ENCODE peak calls at places on chromosomes 12 and 14, in ten cellular contexts. N, Y, K, T, I, L, S, G, J and P are unnamed samples. For H3K4me1, the result is how much of the 10 kb centered on the place peaks cover.

GRCh38 chr14:105588236-105588860 is 62.0 kb downstream of the TMEM121 start:
- DNase-seq in I (no peak), G (no peak), L (no peak), Y (no peak), T (no peak), J (no peak), S (no peak), K (no peak), N (no peak), P (no peak)

GRCh38 chr12:32106517-32107366 is at the start of gene BICD1:
- DNase-seq in I (peak), N (peak), L (peak), T (peak), J (peak), S (peak), K (peak), G (peak), Y (peak), P (peak)

GRCh38 chr14:43042408-43042807 is 1435.7 kb downstream of the LRFN5 start:
- DNase-seq in J (no peak), K (no peak), I (no peak), G (no peak), N (peak), Y (no peak), S (no peak), L (no peak), T (no peak), P (no peak)

GRCh38 chr12:123532021-123532420 is 1.5 kb downstream of the RILPL1 start:
- DNase-seq in Y (no peak), N (no peak), I (no peak), K (peak), G (peak), S (peak), L (peak), T (peak), J (no peak), P (peak)

GRCh38 chr14:81594012-81594411 is 60.4 kb upstream of the SEL1L start:
- DNase-seq in J (peak), T (no peak), K (no peak), N (no peak), S (no peak), G (no peak), L (no peak), I (no peak), Y (no peak), P (no peak)

GRCh38 chr12:5124401-5124800 is 80.7 kb downstream of the KCNA5 start:
- DNase-seq in S (no peak), I (no peak), J (no peak), K (no peak), L (no peak), Y (no peak), G (no peak), N (no peak), T (no peak), P (no peak)

GRCh38 chr12:31517994-31518393 is 72.9 kb downstream of the DENND5B start:
- DNase-seq in T (peak), G (no peak), S (peak), L (peak), N (no peak), J (no peak), Y (no peak), I (no peak), K (peak), P (peak)

GRCh38 chr14:36300337-36300736 is 20.1 kb downstream of the MBIP start:
- DNase-seq in N (peak), T (peak), L (peak), K (peak), I (no peak), S (peak), G (no peak), Y (no peak), J (no peak), P (peak)

GRCh38 chr12:29073631-29074239 is 75.3 kb upstream of the FAR2 start:
- DNase-seq in J (peak), L (peak), S (peak), I (peak), G (peak), K (peak), T (peak), N (peak), Y (no peak), P (peak)

GRCh38 chr14:92507174-92507768 is 6.3 kb upstream of the RIN3 start:
- DNase-seq in N (peak), I (peak), K (no peak), J (no peak), L (no peak), G (no peak), Y (no peak), T (no peak), S (no peak), P (no peak)

GRCh38 chr14:71243697-71244096 is 336.4 kb downstream of the PCNX1 start:
- DNase-seq in L (peak), T (peak), I (no peak), Y (no peak), N (no peak), K (peak), S (peak), J (no peak), G (no peak), P (peak)

GRCh38 chr14:42370056-42370455 is 763.4 kb downstream of the LRFN5 start:
- DNase-seq in N (no peak), J (no peak), Y (no peak), T (no peak), I (no peak), L (no peak), K (no peak), G (no peak), S (no peak), P (no peak)

GRCh38 chr12:15855646-15856045 is 26.5 kb upstream of the STRAP start:
- DNase-seq in J (no peak), S (peak), L (peak), Y (no peak), K (peak), T (peak), G (no peak), N (peak), I (no peak), P (peak)

GRCh38 chr12:11707535-11707934 is 58.1 kb downstream of the ETV6 start:
- DNase-seq in N (no peak), S (no peak), L (no peak), I (peak), Y (no peak), T (no peak), G (no peak), K (peak), J (no peak), P (no peak)

GRCh38 chr14:61322799-61323290 is 1.5 kb downstream of the PRKCH start:
- DNase-seq in K (no peak), I (no peak), L (peak), S (peak), Y (no peak), G (peak), N (peak), J (no peak), T (peak), P (peak)

GRCh38 chr14:95255487-95255886 is 64.2 kb downstream of the CLMN start:
- DNase-seq in K (peak), T (no peak), I (peak), Y (peak), L (peak), G (no peak), S (peak), J (peak), N (no peak), P (peak)

GRCh38 chr14:93685121-93685520 is 103.2 kb downstream of the PRIMA1 start:
- DNase-seq in S (no peak), G (no peak), T (no peak), L (no peak), Y (no peak), J (no peak), K (no peak), I (no peak), N (no peak), P (no peak)

GRCh38 chr12:44088647-44089046 is 252.8 kb downstream of the TMEM117 start:
- DNase-seq in J (no peak), L (no peak), I (no peak), T (no peak), N (no peak), S (no peak), K (no peak), G (no peak), Y (no peak), P (peak)

GRCh38 chr12:121769831-121770301 is 23.6 kb downstream of the RHOF start:
- DNase-seq in J (no peak), L (no peak), I (no peak), G (no peak), S (no peak), N (no peak), K (no peak), Y (no peak), T (no peak), P (no peak)

GRCh38 chr12:24948452-24948815 is 467 bp downstream of the BCAT1 start:
- DNase-seq in G (peak), I (no peak), J (peak), K (peak), N (no peak), Y (peak), L (peak), S (peak), T (peak), P (peak)

GRCh38 chr12:810635-811415 is 58.4 kb downstream of the WNK1 start:
- DNase-seq in I (no peak), L (no peak), S (peak), N (no peak), T (peak), G (no peak), Y (no peak), J (no peak), K (no peak), P (no peak)

GRCh38 chr12:120916561-120916960 is 12.4 kb upstream of the SPPL3 start:
- DNase-seq in N (no peak), T (no peak), G (no peak), I (no peak), S (no peak), K (no peak), J (no peak), Y (no peak), L (no peak), P (no peak)

GRCh38 chr12:64452559-64453329 is 824 bp downstream of the TBK1 start:
- DNase-seq in I (peak), N (peak), J (no peak), G (peak), S (peak), Y (no peak), L (peak), K (peak), T (peak), P (peak)

GRCh38 chr12:62632521-62632920 is 165.9 kb downstream of the MON2 start:
- DNase-seq in K (peak), G (no peak), L (peak), I (peak), S (no peak), Y (peak), N (no peak), T (peak), J (peak), P (peak)

GRCh38 chr14:103091041-103091882 is 3.3 kb upstream of the EXOC3L4 start:
- DNase-seq in K (peak), T (peak), S (peak), I (peak), J (peak), N (peak), G (peak), L (peak), Y (peak), P (peak)

GRCh38 chr12:38141861-38142260 is 174.7 kb upstream of the ALG10B start:
- DNase-seq in T (no peak), I (no peak), S (no peak), J (no peak), Y (no peak), K (no peak), N (no peak), L (no peak), G (no peak), P (no peak)

GRCh38 chr14:80946797-80947196 is 5.3 kb upstream of the CEP128 start:
- DNase-seq in Y (no peak), T (no peak), J (no peak), N (no peak), S (no peak), G (no peak), L (no peak), K (no peak), I (no peak), P (no peak)

GRCh38 chr14:78007160-78007559 is 163.0 kb upstream of the NRXN3 start:
- DNase-seq in S (no peak), J (no peak), N (no peak), G (no peak), K (no peak), L (peak), T (peak), I (no peak), Y (no peak), P (no peak)

GRCh38 chr14:101074124-101075024 is 170.9 kb upstream of the RTL1 start:
- DNase-seq in T (no peak), G (peak), J (no peak), I (peak), S (no peak), Y (no peak), L (no peak), K (no peak), N (no peak), P (no peak)

GRCh38 chr14:21672116-21672515 is 1.5 kb downstream of the OR4E1 start:
- DNase-seq in I (no peak), K (peak), L (no peak), S (peak), Y (no peak), T (no peak), G (no peak), N (no peak), J (no peak), P (no peak)

GRCh38 chr14:26175659-26176058 is 422.2 kb downstream of the NOVA1 start:
- DNase-seq in G (no peak), N (no peak), Y (no peak), J (peak), L (no peak), I (no peak), T (no peak), K (no peak), S (no peak), P (no peak)

GRCh38 chr14:104981699-104982541 is 3.7 kb upstream of the CLBA1 start:
- DNase-seq in I (no peak), N (no peak), Y (no peak), T (no peak), J (no peak), S (no peak), L (no peak), G (no peak), K (no peak), P (no peak)

GRCh38 chr14:65170318-65170717 is 68.0 kb upstream of the MAX start:
- DNase-seq in K (no peak), S (no peak), L (no peak), I (no peak), G (no peak), N (no peak), J (no peak), Y (no peak), T (no peak), P (no peak)

GRCh38 chr12:113087193-113087592 is 30.7 kb downstream of the DTX1 start:
- DNase-seq in Y (no peak), J (no peak), S (no peak), K (no peak), I (no peak), G (peak), T (no peak), N (no peak), L (no peak), P (no peak)
- H3K4me1 ChIP-seq in Y (under half), J (under half), S (under half), K (under half), I (under half), G (half or more), T (under half), N (under half), L (under half), P (under half)

GRCh38 chr14:58238252-58239247 is 6.1 kb upstream of the PSMA3 start:
- DNase-seq in Y (peak), L (peak), G (no peak), J (no peak), K (peak), S (no peak), I (no peak), N (no peak), T (peak), P (peak)
- H3K9ac ChIP-seq in Y (peak), L (no peak), G (peak), J (no peak), K (peak), S (no peak), I (peak), N (no peak), T (peak), P (peak)

GRCh38 chr14:23558363-23559009 is 2.4 kb downstream of the THTPA start:
- DNase-seq in Y (no peak), S (no peak), K (no peak), G (no peak), I (no peak), L (no peak), N (no peak), J (no peak), T (no peak), P (no peak)
- H3K4me1 ChIP-seq in Y (under half), S (under half), K (under half), G (under half), I (under half), L (under half), N (under half), J (under half), T (under half), P (under half)

GRCh38 chr12:52183544-52183910 is 8.3 kb downstream of the KRT80 start:
- DNase-seq in Y (no peak), S (peak), J (no peak), T (no peak), L (peak), I (no peak), G (no peak), K (no peak), N (no peak), P (no peak)

GRCh38 chr12:52181757-52182156 is 10.1 kb downstream of the KRT80 start:
- DNase-seq in T (peak), N (no peak), J (peak), I (no peak), S (peak), Y (peak), G (no peak), L (peak), K (peak), P (peak)

GRCh38 chr12:52182456-52182855 is 9.4 kb downstream of the KRT80 start:
- DNase-seq in L (no peak), G (no peak), K (peak), Y (no peak), S (peak), I (no peak), N (no peak), T (no peak), J (no peak), P (no peak)

GRCh38 chr12:52183971-52184370 is 7.8 kb downstream of the KRT80 start:
- DNase-seq in N (no peak), T (no peak), G (no peak), Y (no peak), K (no peak), J (no peak), L (no peak), S (no peak), I (no peak), P (no peak)

DNA sequence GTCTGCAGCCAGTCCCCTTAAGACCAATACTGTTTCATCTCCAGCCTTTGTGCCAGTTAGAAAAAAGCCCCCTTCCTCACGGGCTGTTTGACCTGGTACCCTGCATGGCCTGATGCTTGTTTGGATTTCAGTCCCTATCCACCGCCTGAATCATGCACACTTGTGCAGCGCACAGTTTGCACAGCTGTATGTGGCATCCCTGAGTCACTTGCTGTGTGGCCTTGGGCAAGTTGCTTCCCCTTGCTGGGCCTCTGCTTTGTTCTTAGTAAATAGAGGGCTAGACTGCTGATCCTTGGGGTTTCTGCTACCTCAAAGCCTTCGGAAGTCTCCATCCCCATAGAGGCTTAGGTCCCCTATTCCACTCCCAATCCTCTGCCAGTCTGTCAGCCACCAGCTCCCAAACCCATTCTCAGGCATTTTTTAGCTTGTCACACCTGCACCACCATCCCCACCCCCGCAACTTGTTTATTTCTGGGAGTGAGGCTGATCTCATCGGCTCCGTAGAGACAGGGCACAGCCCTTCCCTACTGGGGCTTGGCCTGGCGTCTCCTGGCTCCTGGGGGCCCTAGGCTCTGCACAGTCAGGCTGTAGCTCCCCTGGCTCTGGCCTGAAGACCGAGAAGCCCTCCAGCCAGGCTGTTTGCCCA is 8.8 kb downstream of the KRT80 start:
- DNase-seq in L (peak), T (no peak), J (no peak), S (peak), N (peak), I (no peak), Y (no peak), K (peak), G (no peak), P (no peak)
- H3K9ac ChIP-seq in L (no peak), T (no peak), J (no peak), S (peak), N (no peak), I (no peak), Y (no peak), K (no peak), G (no peak), P (no peak)

GRCh38 chr12:107514887-107515445 is 170.6 kb upstream of the PWP1 start:
- DNase-seq in J (no peak), I (no peak), Y (peak), S (peak), K (peak), L (peak), G (no peak), N (peak), T (peak), P (peak)
- H3K4me1 ChIP-seq in J (under half), I (under half), Y (under half), S (under half), K (under half), L (under half), G (under half), N (under half), T (under half), P (half or more)

DNA sequence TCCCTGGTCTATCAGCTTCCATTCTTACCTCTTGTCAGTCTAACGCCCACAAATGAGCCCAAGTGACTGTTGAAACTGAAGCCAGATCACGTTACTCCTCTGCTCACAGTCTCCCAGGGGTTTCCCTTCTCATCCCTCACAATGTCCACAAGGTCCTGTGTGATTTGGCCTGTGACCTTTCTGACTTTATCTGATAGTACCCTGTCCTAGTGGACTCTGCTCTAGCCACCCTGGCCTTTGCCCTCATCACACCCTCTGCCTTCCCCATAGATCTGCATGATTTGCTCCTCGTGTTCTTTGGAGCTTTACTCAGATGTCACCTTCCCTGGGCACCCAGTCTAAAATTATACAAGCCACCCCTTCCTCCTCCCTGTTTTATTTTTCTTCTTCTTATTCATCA is 55.5 kb downstream of the RDH12 start:
- DNase-seq in T (no peak), K (no peak), I (no peak), G (no peak), J (no peak), Y (no peak), S (no peak), L (no peak), N (no peak), P (no peak)
- H3K9ac ChIP-seq in T (no peak), K (no peak), I (no peak), G (no peak), J (no peak), Y (no peak), S (no peak), L (no peak), N (no peak), P (no peak)

GRCh38 chr12:95446511-95446910 is 27.4 kb upstream of the METAP2 start:
- DNase-seq in L (peak), J (peak), K (peak), Y (peak), N (no peak), S (peak), G (no peak), I (peak), T (no peak), P (no peak)

GRCh38 chr12:95440401-95440800 is 33.6 kb upstream of the METAP2 start:
- DNase-seq in T (peak), N (no peak), S (peak), L (peak), G (no peak), K (peak), I (no peak), J (no peak), Y (no peak), P (peak)

GRCh38 chr12:95443458-95443857 is 30.5 kb upstream of the METAP2 start:
- DNase-seq in N (no peak), J (peak), I (no peak), K (no peak), G (no peak), Y (no peak), T (no peak), L (no peak), S (no peak), P (no peak)

GRCh38 chr12:95445884-95446482 is 28.0 kb upstream of the METAP2 start:
- DNase-seq in S (no peak), N (no peak), J (no peak), L (no peak), I (no peak), G (no peak), T (no peak), Y (no peak), K (no peak), P (no peak)
- H3K4me1 ChIP-seq in S (under half), N (under half), J (under half), L (under half), I (under half), G (under half), T (under half), Y (under half), K (under half), P (under half)

GRCh38 chr14:75069811-75070145 is 337 bp downstream of the ZC2HC1C start:
- DNase-seq in N (no peak), L (no peak), S (no peak), J (peak), Y (no peak), I (no peak), T (no peak), G (no peak), K (no peak), P (no peak)
- H3K9ac ChIP-seq in N (peak), L (peak), S (peak), J (no peak), Y (no peak), I (peak), T (peak), G (no peak), K (peak), P (peak)